ENCODE peak calls at places on chromosomes 4 and X, in six cellular contexts. Z is right cardiac atrium, P is tibial nerve, U is H1, G is cardiac muscle cell, B is psoas muscle. M is an unnamed sample.

GRCh38 chr4:120524237-120524636 is 398.3 kb downstream of the PRDM5 start:
- DNase-seq in Z (no peak), B (no peak), P (no peak), U (no peak), G (no peak), M (no peak)

GRCh38 chr4:134935320-134935719 is 733.7 kb upstream of the PABPC4L start:
- DNase-seq in B (no peak), P (peak; percentile 7), Z (no peak), G (peak; percentile 11), U (peak; percentile 59), M (no peak)

GRCh38 chrX:13223868-13224555 is 95.8 kb downstream of the ATXN3L start:
- DNase-seq in G (peak; percentile 93), B (no peak), P (no peak), Z (no peak), U (no peak), M (no peak)

GRCh38 chr4:73064536-73064935 is 5.0 kb downstream of the COX18 start:
- DNase-seq in G (peak; percentile 29), U (no peak), Z (no peak), B (no peak), P (no peak), M (no peak)

GRCh38 chrX:72061091-72061490 is 70.6 kb downstream of the RTL5 start:
- DNase-seq in B (no peak), P (no peak), G (peak; percentile 19), Z (no peak), U (no peak), M (no peak)

GRCh38 chrX:110733166-110733565 is 62.5 kb downstream of the CHRDL1 start:
- DNase-seq in B (no peak), G (no peak), Z (no peak), P (no peak), U (no peak), M (no peak)

GRCh38 chr4:144295286-144295995 is 154.9 kb upstream of the GYPA start:
- DNase-seq in U (no peak), P (no peak), G (peak; percentile 6), B (no peak), Z (no peak), M (no peak)

GRCh38 chr4:119715490-119716445 is 87.2 kb upstream of the PDE5A start:
- DNase-seq in B (no peak), G (no peak), P (no peak), Z (no peak), U (no peak), M (no peak)

GRCh38 chr4:14607578-14607977 is 394.7 kb upstream of the CPEB2 start:
- DNase-seq in G (peak; percentile 28), B (no peak), Z (no peak), U (no peak), P (no peak), M (no peak)

GRCh38 chr4:2259541-2260267 is 2.2 kb downstream of the MXD4 start:
- DNase-seq in G (no peak), B (peak; percentile 12), U (no peak), P (no peak), Z (peak; percentile 52), M (no peak)

GRCh38 chr4:2257361-2258001 is 4.4 kb downstream of the MXD4 start:
- DNase-seq in Z (peak; percentile 53), G (no peak), B (peak; percentile 13), P (no peak), U (peak; percentile 38), M (peak; percentile 89)

GRCh38 chr4:2256781-2257191 is 5.1 kb downstream of the MXD4 start:
- DNase-seq in U (peak; percentile 40), G (peak; percentile 40), P (no peak), B (peak; percentile 42), Z (peak; percentile 86), M (peak; percentile 82)

GRCh38 chr4:2259036-2259540 is 2.8 kb downstream of the MXD4 start:
- DNase-seq in Z (peak; percentile 57), P (no peak), U (no peak), B (peak; percentile 15), G (no peak), M (peak; percentile 87)

GRCh38 chr4:2258091-2259035 is 3.5 kb downstream of the MXD4 start:
- DNase-seq in B (peak; percentile 14), P (no peak), G (no peak), Z (peak; percentile 49), U (no peak), M (peak; percentile 86)
- H3K4me1 ChIP-seq in B (peaks cover 62% of the 10 kb centered on the region), P (no peaks in the 10 kb centered on the region), G (no peaks in the 10 kb centered on the region), Z (peaks cover 28% of the 10 kb centered on the region), U (peaks cover 2% of the 10 kb centered on the region), M (peaks cover 82% of the 10 kb centered on the region)

GRCh38 chr4:152590179-152591031 is 54.5 kb upstream of the FBXW7 start:
- DNase-seq in G (peak; percentile 97), P (no peak), B (no peak), Z (no peak), U (no peak), M (no peak)
- H3K4me1 ChIP-seq in G (peaks cover 7% of the 10 kb centered on the region), P (no peaks in the 10 kb centered on the region), B (no peaks in the 10 kb centered on the region), Z (peaks cover 4% of the 10 kb centered on the region), U (peaks cover 2% of the 10 kb centered on the region), M (peaks cover 22% of the 10 kb centered on the region)

GRCh38 chrX:56764153-56764974 is 35.3 kb downstream of the NBDY start:
- DNase-seq in B (peak; percentile 69), G (peak; percentile 84), Z (peak; percentile 64), P (peak; percentile 54), U (peak; percentile 53), M (peak; percentile 93)

GRCh38 chrX:56761167-56761566 is 32.1 kb downstream of the NBDY start:
- DNase-seq in B (no peak), Z (no peak), G (no peak), P (no peak), U (no peak), M (no peak)

GRCh38 chrX:56762220-56762619 is 33.2 kb downstream of the NBDY start:
- DNase-seq in U (no peak), Z (no peak), B (no peak), P (no peak), G (no peak), M (no peak)

GRCh38 chrX:56763556-56764152 is 34.6 kb downstream of the NBDY start:
- DNase-seq in P (no peak), U (peak; percentile 41), B (peak; percentile 77), G (no peak), Z (no peak), M (peak; percentile 92)

DNA sequence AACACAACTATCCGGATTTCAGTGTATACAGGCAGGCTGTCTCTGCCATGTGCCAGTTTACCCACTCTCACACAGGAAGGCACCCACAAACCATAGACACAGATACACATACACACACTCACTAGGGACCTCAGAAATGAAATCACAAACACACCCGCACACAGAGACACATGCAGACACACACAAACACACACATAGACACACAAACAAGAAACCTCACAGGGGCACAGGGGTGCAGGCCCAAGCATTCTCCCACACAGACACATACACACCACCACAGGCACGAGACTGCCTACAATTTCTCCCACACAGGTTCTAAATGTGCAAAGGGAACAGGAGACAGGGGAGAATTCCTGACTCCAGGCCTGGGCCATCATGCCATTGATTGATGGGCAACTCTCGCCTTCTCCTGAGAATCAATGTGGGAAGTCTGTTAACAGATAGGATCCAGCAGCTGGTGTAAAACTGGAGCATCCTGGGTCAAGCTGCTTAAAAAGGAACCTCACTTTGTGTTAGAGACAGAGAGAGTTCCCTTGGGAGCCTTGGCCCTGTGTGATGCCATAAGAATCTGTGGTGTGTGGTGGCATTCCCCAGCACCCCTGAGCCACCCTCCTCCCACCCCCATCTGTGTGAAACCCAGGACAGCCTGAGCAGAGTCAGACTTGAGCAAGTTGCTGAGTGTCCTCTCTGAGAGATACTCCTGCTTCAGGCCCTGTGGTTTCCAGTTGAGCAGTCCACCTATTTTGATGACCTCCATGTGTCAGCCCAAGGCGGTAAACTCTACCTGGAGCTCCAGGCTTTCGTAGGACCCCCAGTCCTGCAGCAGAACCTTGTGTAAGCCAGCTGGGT is 33.9 kb downstream of the NBDY start:
- DNase-seq in B (no peak), U (no peak), G (no peak), Z (no peak), P (no peak), M (peak; percentile 79)
- H3K4me1 ChIP-seq in B (peaks cover 15% of the 10 kb centered on the region), U (no peaks in the 10 kb centered on the region), G (no peaks in the 10 kb centered on the region), Z (peaks cover 3% of the 10 kb centered on the region), P (no peaks in the 10 kb centered on the region), M (peaks cover 47% of the 10 kb centered on the region)

GRCh38 chrX:49198540-49199314 is 1.3 kb downstream of the SYP start:
- DNase-seq in G (no peak), U (no peak), B (no peak), Z (no peak), P (no peak), M (no peak)
- H3K4me1 ChIP-seq in G (peaks cover 2% of the 10 kb centered on the region), U (peaks cover 2% of the 10 kb centered on the region), B (no peaks in the 10 kb centered on the region), Z (no peaks in the 10 kb centered on the region), P (no peaks in the 10 kb centered on the region), M (peaks cover 8% of the 10 kb centered on the region)

GRCh38 chrX:1507511-1508463 is 29.2 kb downstream of the P2RY8 start:
- DNase-seq in U (no peak), B (no peak), Z (no peak), G (no peak), P (no peak), M (no peak)

GRCh38 chrX:1506916-1507315 is 30.1 kb downstream of the P2RY8 start:
- DNase-seq in B (no peak), U (no peak), P (no peak), G (no peak), Z (no peak), M (no peak)

GRCh38 chrX:1502853-1503252 is 34.1 kb downstream of the P2RY8 start:
- DNase-seq in U (no peak), P (no peak), B (no peak), Z (no peak), G (no peak), M (no peak)

GRCh38 chrX:1500701-1501624 is 36.0 kb downstream of the P2RY8 start:
- DNase-seq in Z (no peak), G (no peak), P (no peak), B (no peak), U (peak; percentile 37), M (no peak)

DNA sequence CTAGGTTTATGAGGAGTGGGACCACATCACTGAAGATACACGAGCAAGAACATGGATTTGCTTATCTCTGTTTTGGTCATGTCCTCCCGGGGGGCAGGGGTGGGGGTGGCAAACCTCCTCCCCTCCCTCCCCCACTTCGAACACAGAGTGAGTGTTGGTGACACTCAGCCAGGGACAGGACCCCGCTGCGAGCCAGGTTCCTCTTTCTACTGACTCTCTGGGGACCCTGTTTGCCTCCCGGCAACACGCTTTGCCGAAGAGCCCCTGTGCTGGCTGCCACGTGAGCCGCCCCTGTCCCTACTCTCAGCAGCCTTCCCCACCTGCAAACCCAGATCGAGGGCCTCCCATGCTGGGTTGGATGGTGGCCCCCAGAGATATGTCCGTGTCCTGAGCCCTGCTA is 34.7 kb downstream of the P2RY8 start:
- DNase-seq in G (no peak), Z (no peak), B (no peak), P (no peak), U (no peak), M (no peak)
- H3K4me1 ChIP-seq in G (no peaks in the 10 kb centered on the region), Z (no peaks in the 10 kb centered on the region), B (no peaks in the 10 kb centered on the region), P (no peaks in the 10 kb centered on the region), U (no peaks in the 10 kb centered on the region), M (no peaks in the 10 kb centered on the region)

GRCh38 chr4:22743290-22743689 is 50.6 kb downstream of the GBA3 start:
- DNase-seq in P (no peak), Z (no peak), U (no peak), G (no peak), B (no peak), M (no peak)

GRCh38 chr4:22741744-22742143 is 49.0 kb downstream of the GBA3 start:
- DNase-seq in G (no peak), Z (no peak), B (no peak), U (no peak), P (no peak), M (no peak)

GRCh38 chr4:22744478-22745062 is 51.8 kb downstream of the GBA3 start:
- DNase-seq in G (no peak), B (no peak), P (no peak), Z (no peak), U (no peak), M (no peak)

GRCh38 chr4:22736912-22737311 is 44.2 kb downstream of the GBA3 start:
- DNase-seq in P (no peak), Z (no peak), B (no peak), U (no peak), G (no peak), M (no peak)

GRCh38 chr4:22739933-22740332 is 47.2 kb downstream of the GBA3 start:
- DNase-seq in P (no peak), B (no peak), Z (no peak), U (no peak), G (no peak), M (no peak)
- H3K4me1 ChIP-seq in P (no peaks in the 10 kb centered on the region), B (no peaks in the 10 kb centered on the region), Z (no peaks in the 10 kb centered on the region), U (no peaks in the 10 kb centered on the region), G (no peaks in the 10 kb centered on the region), M (no peaks in the 10 kb centered on the region)